ENCODE peak calls at places on chromosomes 4 and X, in seven cellular contexts. R is GM12865, M is KG1, Y is NCI-H2081, G is brain microvascular endothelial cell, A is NCI-H1105, Q is AG10803. J is an unnamed sample.

GRCh38 chr4:152784490-152785195 is 4.9 kb downstream of the ARFIP1 start:
- DNase-seq in G (peak; percentile 53), R (no peak), Q (peak; percentile 83), Y (peak; percentile 24), A (no peak), M (no peak), J (no peak)

GRCh38 chrX:63979480-63979879 is 194.5 kb upstream of the ARHGEF9 start:
- DNase-seq in Y (no peak), A (no peak), M (no peak), Q (no peak), R (no peak), G (no peak), J (no peak)

GRCh38 chr4:8210631-8211030 is 11.5 kb downstream of the SH3TC1 start:
- DNase-seq in G (no peak), R (no peak), Y (no peak), M (no peak), Q (no peak), A (no peak), J (no peak)

GRCh38 chr4:27176881-27177280 is 316.2 kb downstream of the STIM2 start:
- DNase-seq in Y (no peak), A (no peak), M (no peak), R (no peak), G (no peak), Q (no peak), J (no peak)

GRCh38 chr4:42574873-42575272 is 82.0 kb downstream of the ATP8A1 start:
- DNase-seq in Y (no peak), A (no peak), R (no peak), G (no peak), Q (no peak), M (no peak), J (no peak)

GRCh38 chr4:117664706-117665444 is 369.4 kb upstream of the NDST3 start:
- DNase-seq in R (no peak), Q (no peak), Y (no peak), M (no peak), G (no peak), A (no peak), J (no peak)

GRCh38 chr4:141652161-141652778 is 15.9 kb downstream of the IL15 start:
- DNase-seq in A (no peak), G (no peak), Q (peak; percentile 76), M (no peak), R (no peak), Y (no peak), J (peak; percentile 82)

GRCh38 chr4:113851816-113852215 is 90.3 kb upstream of the CAMK2D start:
- DNase-seq in R (no peak), Y (no peak), A (no peak), Q (no peak), M (no peak), G (no peak), J (no peak)

GRCh38 chr4:140426610-140427103 is 791 bp downstream of the CLGN start:
- DNase-seq in A (peak; percentile 30), M (peak; percentile 25), G (no peak), R (no peak), Q (no peak), Y (peak; percentile 81), J (no peak)

GRCh38 chrX:2696698-2697215 is 5.7 kb downstream of the CD99 start:
- DNase-seq in R (peak; percentile 82), A (no peak), M (no peak), Y (no peak), G (peak; percentile 84), Q (peak; percentile 84), J (no peak)

GRCh38 chr4:19983072-19983471 is 268.6 kb upstream of the SLIT2 start:
- DNase-seq in M (no peak), G (peak; percentile 92), R (no peak), A (no peak), Q (peak; percentile 94), Y (no peak), J (peak; percentile 82)

GRCh38 chrX:117645639-117646038 is 471.0 kb downstream of the KLHL13 start:
- DNase-seq in R (no peak), Q (no peak), A (no peak), Y (no peak), G (no peak), M (no peak), J (no peak)

GRCh38 chr4:40199999-40200880 is 3.4 kb downstream of the RHOH start:
- DNase-seq in Q (peak; percentile 32), Y (no peak), A (no peak), G (no peak), R (peak; percentile 97), M (peak; percentile 80), J (peak; percentile 69)

GRCh38 chrX:24216037-24216436 is 66.5 kb downstream of the ZFX start:
- DNase-seq in G (no peak), M (no peak), A (no peak), Q (no peak), Y (no peak), R (no peak), J (no peak)

GRCh38 chr4:170497105-170497504 is 407.3 kb upstream of the AADAT start:
- DNase-seq in A (peak; percentile 9), G (no peak), R (peak; percentile 52), Q (peak; percentile 2), M (no peak), Y (peak; percentile 48), J (no peak)

J was measured in astrocyte of the cerebellum.